ENCODE peak calls at places on chromosome 17, in nine cellular contexts. N, W, C, T, G, U, M, B and O are unnamed samples.

GRCh38 chr17:80992077-80992947 is 671 bp downstream of the CHMP6 start:
- DNase-seq in B (no peak), W (no peak), G (peak), N (no peak), M (peak), U (no peak), T (peak), C (no peak), O (no peak)

GRCh38 chr17:40320771-40321501 is 12.0 kb downstream of the RARA start:
- DNase-seq in N (no peak), C (no peak), W (no peak), B (no peak), T (peak), U (no peak), G (no peak), M (no peak), O (no peak)

GRCh38 chr17:66541461-66542182 is 239.2 kb downstream of the PRKCA start:
- DNase-seq in N (peak), B (peak), G (no peak), U (peak), C (no peak), M (no peak), W (no peak), T (peak), O (peak)

GRCh38 chr17:82845163-82845807 is 5.5 kb upstream of the ZNF750 start:
- DNase-seq in B (no peak), W (no peak), C (no peak), M (no peak), G (no peak), N (no peak), T (no peak), U (no peak), O (no peak)

GRCh38 chr17:79508291-79508716 is 102.5 kb downstream of the RBFOX3 start:
- DNase-seq in C (no peak), M (no peak), N (no peak), T (no peak), G (no peak), B (no peak), W (no peak), U (no peak), O (no peak)

GRCh38 chr17:16085066-16085699 is 85.6 kb downstream of the TTC19 start:
- DNase-seq in G (no peak), N (peak), T (no peak), M (no peak), B (peak), C (no peak), W (no peak), U (no peak), O (peak)

GRCh38 chr17:81940538-81941483 is 3.7 kb upstream of the PYCR1 start:
- DNase-seq in N (no peak), G (no peak), B (no peak), M (no peak), T (no peak), C (no peak), U (no peak), W (no peak), O (no peak)

GRCh38 chr17:81253358-81254131 is 14.4 kb downstream of the NDUFAF8 start:
- DNase-seq in C (no peak), B (no peak), T (no peak), U (no peak), W (no peak), M (peak), N (peak), G (no peak), O (peak)

GRCh38 chr17:39094607-39095308 is 56.7 kb downstream of the PLXDC1 start:
- DNase-seq in G (no peak), M (no peak), N (no peak), U (no peak), W (no peak), C (no peak), T (no peak), B (peak), O (peak)

GRCh38 chr17:51461578-51462004 is 201.2 kb downstream of the UTP18 start:
- DNase-seq in T (peak), M (peak), B (no peak), N (peak), W (no peak), C (peak), G (peak), U (no peak), O (peak)

GRCh38 chr17:82983510-82984248 is 95.7 kb upstream of the METRNL start:
- DNase-seq in C (no peak), B (no peak), T (no peak), G (no peak), M (no peak), N (no peak), U (no peak), W (no peak), O (no peak)

GRCh38 chr17:76492250-76492988 is 8.8 kb downstream of the RHBDF2 start:
- DNase-seq in W (no peak), G (no peak), U (peak), C (no peak), M (no peak), T (no peak), B (no peak), N (no peak), O (no peak)

GRCh38 chr17:410674-411401 is 58.2 kb upstream of the RPH3AL start:
- DNase-seq in W (no peak), N (no peak), M (peak), C (no peak), U (no peak), T (no peak), G (peak), B (peak), O (no peak)

GRCh38 chr17:49787932-49788442 is 494 bp upstream of the KAT7 start:
- DNase-seq in N (no peak), G (no peak), U (no peak), C (no peak), M (no peak), B (no peak), W (no peak), T (peak), O (peak)

GRCh38 chr17:71936977-71937376 is 183.8 kb upstream of the SOX9 start:
- DNase-seq in W (peak), N (peak), G (peak), C (no peak), M (no peak), B (no peak), T (no peak), U (no peak), O (no peak)

GRCh38 chr17:21381076-21381706 is 5.0 kb downstream of the KCNJ12 start:
- DNase-seq in C (no peak), T (no peak), G (no peak), W (no peak), U (no peak), N (no peak), B (no peak), M (no peak), O (no peak)

GRCh38 chr17:76383645-76384221 is 676 bp upstream of the SPHK1 start:
- DNase-seq in C (peak), W (no peak), G (peak), M (peak), N (peak), B (peak), T (peak), U (no peak), O (peak)

GRCh38 chr17:78615631-78616030 is 38.4 kb upstream of the DNAH17 start:
- DNase-seq in C (no peak), M (no peak), B (no peak), N (no peak), T (no peak), G (no peak), U (no peak), W (no peak), O (no peak)

GRCh38 chr17:62780273-62780672 is 27.8 kb downstream of the MARCHF10 start:
- DNase-seq in N (peak), C (no peak), T (no peak), U (no peak), W (no peak), B (no peak), G (no peak), M (no peak), O (no peak)

GRCh38 chr17:37761065-37761464 is 16.2 kb upstream of the HNF1B start:
- DNase-seq in B (no peak), G (no peak), W (no peak), N (no peak), U (no peak), C (no peak), M (no peak), T (peak), O (no peak)

GRCh38 chr17:79607941-79608728 is 2.7 kb downstream of the RBFOX3 start:
- DNase-seq in U (no peak), C (no peak), T (no peak), B (peak), W (no peak), G (peak), M (peak), N (peak), O (peak)

GRCh38 chr17:17491031-17491471 is 5.1 kb downstream of the RASD1 start:
- DNase-seq in M (no peak), C (no peak), W (no peak), T (no peak), B (no peak), U (no peak), G (no peak), N (no peak), O (no peak)

GRCh38 chr17:68600881-68601564 is at the start of gene FAM20A:
- DNase-seq in G (peak), U (no peak), N (no peak), T (no peak), M (peak), W (no peak), C (no peak), B (no peak), O (no peak)

GRCh38 chr17:27466748-27467375 is 10.6 kb downstream of the KSR1 start:
- DNase-seq in U (peak), M (no peak), G (no peak), C (no peak), T (no peak), B (no peak), N (no peak), W (no peak), O (no peak)

GRCh38 chr17:72976971-72977767 is 115.3 kb downstream of the SLC39A11 start:
- DNase-seq in U (peak), B (peak), M (peak), T (no peak), G (no peak), W (peak), C (no peak), N (peak), O (peak)

GRCh38 chr17:64599187-64599676 is 62.9 kb downstream of the SMURF2 start:
- DNase-seq in G (peak), M (no peak), W (no peak), C (no peak), B (no peak), T (no peak), U (no peak), N (no peak), O (no peak)

GRCh38 chr17:78798695-78799559 is 16.9 kb upstream of the CYTH1 start:
- DNase-seq in W (no peak), B (peak), T (peak), N (peak), G (peak), C (peak), M (peak), U (no peak), O (peak)

GRCh38 chr17:36837193-36837592 is 100.1 kb upstream of the LHX1 start:
- DNase-seq in U (no peak), B (no peak), T (no peak), W (no peak), M (no peak), G (no peak), N (no peak), C (no peak), O (no peak)

GRCh38 chr17:14080847-14081251 is 11.5 kb downstream of the COX10 start:
- DNase-seq in G (no peak), B (no peak), C (no peak), M (no peak), U (no peak), T (no peak), W (no peak), N (no peak), O (peak)

GRCh38 chr17:36545093-36545464 is 360 bp downstream of the GGNBP2 start:
- DNase-seq in C (no peak), N (no peak), M (no peak), U (no peak), G (no peak), B (no peak), T (no peak), W (no peak), O (no peak)

GRCh38 chr17:31318298-31319190 is 2.9 kb downstream of the EVI2A start:
- DNase-seq in C (no peak), U (peak), W (no peak), N (no peak), T (peak), M (no peak), G (peak), B (peak), O (peak)

GRCh38 chr17:72514888-72515287 is 394.1 kb downstream of the SOX9 start:
- DNase-seq in C (no peak), B (peak), N (peak), W (no peak), M (peak), U (no peak), T (no peak), G (no peak), O (peak)

GRCh38 chr17:48456584-48456983 is 26.6 kb upstream of the SKAP1 start:
- DNase-seq in M (peak), G (peak), W (peak), B (no peak), U (no peak), C (no peak), N (peak), T (peak), O (no peak)

GRCh38 chr17:74467221-74467951 is 952 bp downstream of the CD300A start:
- DNase-seq in N (no peak), U (peak), G (peak), T (peak), B (no peak), W (no peak), C (no peak), M (no peak), O (no peak)

GRCh38 chr17:42608692-42609181 is 437 bp downstream of the RETREG3 start:
- DNase-seq in B (no peak), G (peak), T (peak), N (no peak), W (no peak), U (no peak), C (no peak), M (peak), O (no peak)

GRCh38 chr17:42603318-42603717 is 5.9 kb downstream of the RETREG3 start:
- DNase-seq in W (no peak), U (no peak), C (no peak), G (no peak), M (no peak), B (no peak), T (no peak), N (no peak), O (no peak)

GRCh38 chr17:42613699-42614295 is 4.3 kb downstream of the TUBG1 start:
- DNase-seq in B (no peak), N (no peak), C (no peak), U (no peak), M (no peak), T (no peak), G (no peak), W (no peak), O (no peak)

GRCh38 chr17:42612013-42612412 is 2.5 kb downstream of the TUBG1 start:
- DNase-seq in N (no peak), M (no peak), T (no peak), G (no peak), U (no peak), B (no peak), C (no peak), W (no peak), O (no peak)

DNA sequence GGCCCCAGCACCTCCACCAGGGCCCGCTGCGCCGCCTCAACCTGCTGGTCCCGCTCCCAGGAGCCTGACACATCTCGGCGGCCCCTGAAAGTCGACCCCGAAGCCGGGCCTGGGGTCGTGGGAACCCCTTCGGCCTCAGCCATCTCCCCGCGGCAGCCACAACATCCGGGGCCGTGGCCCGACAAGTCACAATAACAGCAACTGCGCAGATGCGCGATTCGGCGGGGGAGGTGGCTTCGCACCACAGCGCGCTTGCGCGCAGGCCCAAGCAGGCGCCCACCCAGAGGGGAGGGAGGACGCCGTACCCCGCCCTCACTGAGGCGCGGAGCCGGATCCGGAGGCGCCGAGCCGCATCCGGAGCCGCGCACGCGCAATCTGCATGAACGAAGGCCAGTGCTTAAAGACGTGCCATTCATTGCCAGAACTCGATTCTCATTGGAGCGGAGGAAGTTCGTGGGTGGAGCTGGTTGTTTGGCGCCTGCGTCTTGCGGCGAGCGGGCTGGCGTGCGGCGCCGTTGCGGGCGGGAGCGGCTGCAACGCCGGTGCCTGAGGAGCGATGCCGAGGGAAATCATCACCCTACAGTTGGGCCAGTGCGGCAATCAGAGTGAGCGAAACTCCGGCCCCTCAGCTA is at the start of the genes RETREG3 and TUBG1:
- DNase-seq in W (peak), N (peak), G (peak), B (peak), C (peak), M (peak), U (peak), T (peak), O (peak)
- TF ChIP-seq CTCF in W (peak), N (no peak), G (no peak), B (no peak), C (peak), M (peak), U (peak), T (peak), O (peak)

GRCh38 chr17:13025687-13026086 is 7.9 kb upstream of the ELAC2 start:
- DNase-seq in N (no peak), U (no peak), G (no peak), W (no peak), B (no peak), T (no peak), C (no peak), M (no peak), O (no peak)

GRCh38 chr17:13031718-13032350 is 14.0 kb upstream of the ELAC2 start:
- DNase-seq in B (no peak), U (no peak), N (peak), G (peak), W (no peak), C (peak), T (peak), M (peak), O (peak)

GRCh38 chr17:13029340-13029739 is 11.5 kb upstream of the ELAC2 start:
- DNase-seq in W (no peak), C (no peak), N (no peak), T (no peak), G (no peak), M (no peak), B (no peak), U (no peak), O (no peak)

GRCh38 chr17:13027246-13027645 is 9.4 kb upstream of the ELAC2 start:
- DNase-seq in N (no peak), T (no peak), B (no peak), G (no peak), M (no peak), U (no peak), C (no peak), W (no peak), O (peak)

DNA sequence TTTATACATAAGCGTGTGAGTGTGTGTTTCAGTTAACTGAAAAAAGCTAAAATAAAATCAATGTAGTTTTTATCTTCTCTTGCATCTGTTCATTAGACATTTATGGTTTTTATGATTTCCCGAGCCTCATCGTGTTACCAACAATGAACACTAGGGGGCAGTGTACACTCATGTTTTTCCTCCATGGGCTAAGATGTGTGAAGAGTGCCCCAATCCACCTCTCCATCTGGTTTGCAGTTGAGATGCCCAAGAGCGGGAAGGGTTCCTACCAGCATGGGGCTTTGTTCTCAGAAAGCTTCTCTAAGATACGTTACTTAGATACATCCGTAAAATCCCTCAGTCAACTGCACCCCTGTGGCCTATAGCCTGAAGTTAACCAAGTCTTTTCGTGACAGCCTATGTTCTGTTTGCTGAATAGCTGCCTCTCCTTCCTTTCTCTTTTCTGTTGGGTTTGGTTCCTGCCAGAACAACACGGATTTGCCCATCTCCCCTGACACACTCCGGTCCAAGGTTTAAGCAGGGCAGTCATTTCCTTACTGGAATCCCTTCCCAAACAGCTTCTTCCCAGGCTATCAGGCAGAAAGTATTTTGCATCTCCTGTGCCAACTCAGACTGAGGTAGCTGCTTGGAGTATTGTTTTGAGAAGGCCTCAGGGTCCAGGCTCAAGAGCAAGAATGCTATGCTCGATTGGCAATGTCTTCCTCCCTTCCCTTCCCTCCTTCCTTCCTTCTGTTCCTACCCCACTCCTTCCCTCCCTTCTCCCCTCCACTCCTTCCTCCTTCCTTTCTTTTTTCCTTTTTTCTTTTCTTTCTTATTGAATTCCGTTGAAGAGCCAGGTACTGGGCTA is 12.9 kb upstream of the ELAC2 start:
- DNase-seq in B (no peak), T (peak), U (no peak), C (peak), N (peak), W (no peak), M (peak), G (peak), O (peak)
- H2AFZ ChIP-seq in B (no peak), T (no peak), U (no peak), C (no peak), N (peak), W (no peak), M (no peak), G (peak), O (no peak)

GRCh38 chr17:3965123-3965800 is 1.0 kb upstream of the ATP2A3 start:
- DNase-seq in C (no peak), G (peak), W (peak), M (peak), T (peak), N (peak), U (peak), B (no peak), O (peak)
- TF ChIP-seq CTCF in C (peak), G (no peak), W (no peak), M (no peak), T (no peak), N (no peak), U (no peak), B (no peak), O (no peak)

GRCh38 chr17:42929497-42929844 is 28.9 kb downstream of the G6PC1 start:
- DNase-seq in M (no peak), B (no peak), G (no peak), W (no peak), C (no peak), U (no peak), N (no peak), T (no peak), O (no peak)
- H2AFZ ChIP-seq in M (no peak), B (no peak), G (no peak), W (no peak), C (no peak), U (peak), N (peak), T (no peak), O (no peak)